ENCODE peak calls at places on chromosome 3, in four cellular contexts. G is astrocyte of the spinal cord, N is T47D, K is foreskin fibroblast. H is an unnamed sample.
A peak's percentile ranks its signal among the peaks of the same experiment; 100 is the strongest.

GRCh38 chr3:53941945-53942344 is 50.3 kb upstream of the SELENOK start:
- DNase-seq in G (no peak), N (no peak), K (no peak), H (peak; percentile 7)

GRCh38 chr3:49654955-49655556 is 19.1 kb upstream of the APEH start:
- DNase-seq in G (no peak), N (no peak), K (no peak), H (no peak)

GRCh38 chr3:57176045-57176444 is 10.9 kb upstream of the IL17RD start:
- DNase-seq in G (no peak), N (no peak), K (no peak), H (no peak)

GRCh38 chr3:53216723-53217122 is 39.1 kb downstream of the TKT start:
- DNase-seq in G (no peak), N (no peak), K (no peak), H (no peak)

GRCh38 chr3:77868725-77869124 is 828.8 kb downstream of the ROBO2 start:
- DNase-seq in G (no peak), N (no peak), K (no peak), H (no peak)

GRCh38 chr3:196399485-196399945 is 32.7 kb downstream of the UBXN7 start:
- DNase-seq in G (peak; percentile 52), N (no peak), K (peak; percentile 52), H (no peak)

GRCh38 chr3:107846282-107846852 is 244.5 kb downstream of the CD47 start:
- DNase-seq in G (peak; percentile 60), N (peak; percentile 27), K (peak; percentile 38), H (peak; percentile 76)

GRCh38 chr3:55305714-55306485 is 181.2 kb downstream of the WNT5A start:
- DNase-seq in G (no peak), N (no peak), K (no peak), H (no peak)

GRCh38 chr3:10772230-10773161 is 43.5 kb upstream of the SLC6A11 start:
- DNase-seq in G (no peak), N (peak; percentile 21), K (no peak), H (peak; percentile 64)

GRCh38 chr3:17179381-17180205 is 294.8 kb downstream of the PLCL2 start:
- DNase-seq in G (peak; percentile 39), N (no peak), K (no peak), H (no peak)

GRCh38 chr3:192833177-192833890 is 84.3 kb downstream of the MB21D2 start:
- DNase-seq in G (peak; percentile 91), N (no peak), K (peak; percentile 61), H (no peak)

GRCh38 chr3:175433026-175433668 is 574.0 kb downstream of the NAALADL2 start:
- DNase-seq in G (peak; percentile 72), N (no peak), K (peak; percentile 50), H (no peak)

GRCh38 chr3:41710646-41711388 is 251.1 kb downstream of the ULK4 start:
- DNase-seq in G (peak; percentile 92), N (no peak), K (peak; percentile 78), H (peak; percentile 50)

GRCh38 chr3:31753050-31753425 is 220.3 kb downstream of the STT3B start:
- DNase-seq in G (no peak), N (no peak), K (no peak), H (no peak)

GRCh38 chr3:168071971-168072645 is 23.6 kb downstream of the GOLIM4 start:
- DNase-seq in G (peak; percentile 26), N (no peak), K (no peak), H (no peak)

GRCh38 chr3:25088284-25088683 is 339.8 kb upstream of the RARB start:
- DNase-seq in G (peak; percentile 37), N (no peak), K (no peak), H (no peak)

GRCh38 chr3:32392530-32393302 is 1.1 kb downstream of the CMTM7 start:
- DNase-seq in G (peak; percentile 67), N (no peak), K (peak; percentile 79), H (no peak)

H was measured in iPS-NIHi11.